ENCODE peak calls at places on chromosome X, in seven cellular contexts. One of them, this sample, is unnamed.

GRCh38 chrX:40734956-40735317 is 405 bp downstream of the MED14 start:
- DNase-seq in GM12878: no peak
- DNase-seq in H1: no peak
- DNase-seq in GM12892: no peak
- DNase-seq in K562: no peak
- DNase-seq in HepG2: no peak
- DNase-seq in SK-N-SH: no peak
- DNase-seq in this sample: no peak

GRCh38 chrX:30577362-30577961 is at the start of gene TASL:
- DNase-seq in SK-N-SH: no peak
- DNase-seq in GM12892: peak
- DNase-seq in K562: no peak
- DNase-seq in HepG2: no peak
- DNase-seq in H1: no peak
- DNase-seq in GM12878: peak
- DNase-seq in this sample: no peak

GRCh38 chrX:38561951-38562719 is 793 bp downstream of the TSPAN7 start:
- DNase-seq in GM12892: no peak
- DNase-seq in H1: peak
- DNase-seq in SK-N-SH: peak
- DNase-seq in GM12878: no peak
- DNase-seq in K562: no peak
- DNase-seq in HepG2: peak
- DNase-seq in this sample: no peak

GRCh38 chrX:121179972-121180371 is 132.6 kb downstream of the GLUD2 start:
- DNase-seq in HepG2: no peak
- DNase-seq in H1: no peak
- DNase-seq in SK-N-SH: no peak
- DNase-seq in K562: no peak
- DNase-seq in GM12878: no peak
- DNase-seq in GM12892: no peak
- DNase-seq in this sample: no peak

GRCh38 chrX:96771500-96771899 is 86.9 kb downstream of the DIAPH2 start:
- DNase-seq in H1: no peak
- DNase-seq in SK-N-SH: no peak
- DNase-seq in HepG2: no peak
- DNase-seq in K562: no peak
- DNase-seq in GM12878: no peak
- DNase-seq in GM12892: no peak
- DNase-seq in this sample: no peak

GRCh38 chrX:22220941-22221340 is 51.8 kb upstream of the CBLL2 start:
- DNase-seq in SK-N-SH: no peak
- DNase-seq in HepG2: no peak
- DNase-seq in GM12878: no peak
- DNase-seq in K562: no peak
- DNase-seq in H1: no peak
- DNase-seq in GM12892: no peak
- DNase-seq in this sample: no peak

GRCh38 chrX:27555514-27555913 is 34.6 kb upstream of the DCAF8L2 start:
- DNase-seq in GM12892: no peak
- DNase-seq in K562: no peak
- DNase-seq in SK-N-SH: peak
- DNase-seq in H1: no peak
- DNase-seq in GM12878: no peak
- DNase-seq in HepG2: peak
- DNase-seq in this sample: no peak

GRCh38 chrX:111254896-111255693 is 15.2 kb downstream of the CAPN6 start:
- DNase-seq in GM12892: no peak
- DNase-seq in HepG2: no peak
- DNase-seq in GM12878: no peak
- DNase-seq in K562: no peak
- DNase-seq in H1: no peak
- DNase-seq in SK-N-SH: no peak
- DNase-seq in this sample: no peak

GRCh38 chrX:47373198-47373597 is 2.8 kb downstream of the ZNF157 start:
- DNase-seq in SK-N-SH: no peak
- DNase-seq in K562: no peak
- DNase-seq in GM12892: no peak
- DNase-seq in HepG2: no peak
- DNase-seq in GM12878: no peak
- DNase-seq in H1: no peak
- DNase-seq in this sample: no peak

GRCh38 chrX:132837126-132837525 is 121.3 kb downstream of the HS6ST2 start:
- DNase-seq in GM12892: no peak
- DNase-seq in K562: no peak
- DNase-seq in GM12878: no peak
- DNase-seq in HepG2: no peak
- DNase-seq in H1: no peak
- DNase-seq in SK-N-SH: no peak
- DNase-seq in this sample: no peak

GRCh38 chrX:108117988-108118387 is 26.4 kb downstream of the ATG4A start:
- DNase-seq in K562: no peak
- DNase-seq in H1: no peak
- DNase-seq in HepG2: no peak
- DNase-seq in GM12878: no peak
- DNase-seq in GM12892: no peak
- DNase-seq in SK-N-SH: no peak
- DNase-seq in this sample: no peak

GRCh38 chrX:110412971-110413726 is 54.5 kb downstream of the RTL9 start:
- DNase-seq in SK-N-SH: peak
- DNase-seq in HepG2: peak
- DNase-seq in K562: peak
- DNase-seq in GM12878: no peak
- DNase-seq in H1: peak
- DNase-seq in GM12892: peak
- DNase-seq in this sample: peak

GRCh38 chrX:32443841-32444240 is 767.5 kb downstream of the DMD start:
- DNase-seq in HepG2: no peak
- DNase-seq in SK-N-SH: no peak
- DNase-seq in H1: no peak
- DNase-seq in GM12878: no peak
- DNase-seq in GM12892: no peak
- DNase-seq in K562: no peak
- DNase-seq in this sample: no peak

GRCh38 chrX:129115104-129115503 is 408.2 kb downstream of the SMARCA1 start:
- DNase-seq in K562: peak
- DNase-seq in GM12892: no peak
- DNase-seq in H1: peak
- DNase-seq in HepG2: peak
- DNase-seq in GM12878: no peak
- DNase-seq in SK-N-SH: peak
- DNase-seq in this sample: peak

GRCh38 chrX:10833299-10834169 is 213.1 kb upstream of the MID1 start:
- DNase-seq in K562: no peak
- DNase-seq in SK-N-SH: no peak
- DNase-seq in GM12892: no peak
- DNase-seq in HepG2: peak
- DNase-seq in GM12878: no peak
- DNase-seq in H1: peak
- DNase-seq in this sample: no peak

GRCh38 chrX:50941638-50942037 is 31.1 kb downstream of the BMP15 start:
- DNase-seq in K562: no peak
- DNase-seq in H1: peak
- DNase-seq in HepG2: no peak
- DNase-seq in GM12878: no peak
- DNase-seq in SK-N-SH: peak
- DNase-seq in GM12892: no peak
- DNase-seq in this sample: no peak

GRCh38 chrX:155028749-155029360 is 2.2 kb downstream of the FUNDC2 start:
- DNase-seq in HepG2: no peak
- DNase-seq in K562: no peak
- DNase-seq in H1: no peak
- DNase-seq in SK-N-SH: no peak
- DNase-seq in GM12878: no peak
- DNase-seq in GM12892: no peak
- DNase-seq in this sample: no peak

GRCh38 chrX:130079824-130080406 is 30.4 kb downstream of the ELF4 start:
- DNase-seq in SK-N-SH: peak
- DNase-seq in GM12892: no peak
- DNase-seq in HepG2: peak
- DNase-seq in K562: peak
- DNase-seq in GM12878: no peak
- DNase-seq in H1: no peak
- DNase-seq in this sample: no peak

GRCh38 chrX:118383120-118383519 is 37.2 kb downstream of the WDR44 start:
- DNase-seq in H1: no peak
- DNase-seq in SK-N-SH: no peak
- DNase-seq in GM12892: no peak
- DNase-seq in HepG2: no peak
- DNase-seq in K562: no peak
- DNase-seq in GM12878: no peak
- DNase-seq in this sample: no peak

GRCh38 chrX:20362268-20363002 is 95.7 kb upstream of the RPS6KA3 start:
- DNase-seq in H1: no peak
- DNase-seq in HepG2: peak
- DNase-seq in SK-N-SH: no peak
- DNase-seq in K562: no peak
- DNase-seq in GM12892: no peak
- DNase-seq in GM12878: no peak
- DNase-seq in this sample: no peak

GRCh38 chrX:68183612-68184214 is 249.6 kb downstream of the OPHN1 start:
- DNase-seq in K562: peak
- DNase-seq in HepG2: peak
- DNase-seq in GM12892: no peak
- DNase-seq in H1: no peak
- DNase-seq in SK-N-SH: peak
- DNase-seq in GM12878: no peak
- DNase-seq in this sample: no peak

GRCh38 chrX:48278958-48279357 is 23.8 kb downstream of the SSX1 start:
- DNase-seq in GM12878: no peak
- DNase-seq in H1: no peak
- DNase-seq in HepG2: peak
- DNase-seq in SK-N-SH: peak
- DNase-seq in K562: peak
- DNase-seq in GM12892: no peak
- DNase-seq in this sample: no peak

GRCh38 chrX:119474615-119475388 is 6.6 kb downstream of the SLC25A5 start:
- DNase-seq in HepG2: no peak
- DNase-seq in SK-N-SH: no peak
- DNase-seq in GM12892: no peak
- DNase-seq in K562: no peak
- DNase-seq in H1: no peak
- DNase-seq in GM12878: no peak
- DNase-seq in this sample: no peak

GRCh38 chrX:22164770-22165388 is 107.8 kb upstream of the CBLL2 start:
- DNase-seq in K562: no peak
- DNase-seq in SK-N-SH: no peak
- DNase-seq in HepG2: no peak
- DNase-seq in GM12878: no peak
- DNase-seq in GM12892: no peak
- DNase-seq in H1: no peak
- DNase-seq in this sample: no peak

GRCh38 chrX:136736690-136737089 is 44.0 kb downstream of the ARHGEF6 start:
- DNase-seq in GM12878: no peak
- DNase-seq in H1: no peak
- DNase-seq in SK-N-SH: no peak
- DNase-seq in HepG2: no peak
- DNase-seq in K562: no peak
- DNase-seq in GM12892: no peak
- DNase-seq in this sample: no peak

GRCh38 chrX:122219735-122220134 is 964.3 kb upstream of the GRIA3 start:
- DNase-seq in H1: no peak
- DNase-seq in GM12878: no peak
- DNase-seq in GM12892: no peak
- DNase-seq in SK-N-SH: no peak
- DNase-seq in HepG2: no peak
- DNase-seq in K562: no peak
- DNase-seq in this sample: no peak

GRCh38 chrX:68720851-68721250 is 73.4 kb downstream of the STARD8 start:
- DNase-seq in HepG2: no peak
- DNase-seq in K562: no peak
- DNase-seq in SK-N-SH: no peak
- DNase-seq in GM12892: no peak
- DNase-seq in GM12878: no peak
- DNase-seq in H1: no peak
- DNase-seq in this sample: no peak

DNA sequence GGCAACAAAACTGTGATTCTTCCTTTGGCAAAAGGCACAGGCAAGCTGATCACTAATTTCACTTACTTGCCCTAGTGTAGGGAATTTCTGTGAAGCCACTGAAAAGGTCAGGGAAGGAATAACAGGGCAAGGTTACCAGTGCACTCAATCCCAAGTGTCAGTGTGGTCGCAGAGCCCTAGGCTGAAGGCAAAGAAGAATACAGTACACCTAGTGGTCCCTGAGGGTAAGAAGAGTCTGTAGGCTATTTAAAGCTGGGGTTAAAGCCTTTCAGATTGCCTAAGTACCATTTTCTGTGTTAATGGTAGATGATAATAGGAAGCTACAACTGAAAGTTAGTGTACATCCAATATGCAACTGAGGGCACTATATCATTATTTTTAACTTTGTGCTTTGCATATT is 173.6 kb upstream of the NRK start:
- DNase-seq in H1: no peak
- DNase-seq in K562: no peak
- DNase-seq in GM12878: no peak
- DNase-seq in HepG2: no peak
- DNase-seq in GM12892: no peak
- DNase-seq in SK-N-SH: no peak
- DNase-seq in this sample: no peak
- TF ChIP-seq TAF1 in H1: no peak
- TF ChIP-seq TAF1 in K562: no peak
- TF ChIP-seq TAF1 in GM12878: no peak
- TF ChIP-seq TAF1 in HepG2: no peak
- TF ChIP-seq TAF1 in GM12892: no peak
- TF ChIP-seq TAF1 in SK-N-SH: no peak
- TF ChIP-seq TAF1 in this sample: no peak

GRCh38 chrX:144006811-144007210 is 122.9 kb downstream of the UBE2NL start:
- DNase-seq in HepG2: no peak
- DNase-seq in GM12892: no peak
- DNase-seq in SK-N-SH: no peak
- DNase-seq in K562: no peak
- DNase-seq in H1: no peak
- DNase-seq in GM12878: no peak
- DNase-seq in this sample: no peak
- TF ChIP-seq TAF1 in HepG2: no peak
- TF ChIP-seq TAF1 in GM12892: no peak
- TF ChIP-seq TAF1 in SK-N-SH: no peak
- TF ChIP-seq TAF1 in K562: no peak
- TF ChIP-seq TAF1 in H1: no peak
- TF ChIP-seq TAF1 in GM12878: no peak
- TF ChIP-seq TAF1 in this sample: no peak

GRCh38 chrX:54007682-54008081 is 36.6 kb downstream of the PHF8 start:
- DNase-seq in GM12892: no peak
- DNase-seq in GM12878: no peak
- DNase-seq in H1: no peak
- DNase-seq in K562: no peak
- DNase-seq in HepG2: no peak
- DNase-seq in SK-N-SH: no peak
- DNase-seq in this sample: no peak
- TF ChIP-seq TAF1 in GM12892: no peak
- TF ChIP-seq TAF1 in GM12878: no peak
- TF ChIP-seq TAF1 in H1: no peak
- TF ChIP-seq TAF1 in K562: no peak
- TF ChIP-seq TAF1 in HepG2: no peak
- TF ChIP-seq TAF1 in SK-N-SH: no peak
- TF ChIP-seq TAF1 in this sample: no peak

DNA sequence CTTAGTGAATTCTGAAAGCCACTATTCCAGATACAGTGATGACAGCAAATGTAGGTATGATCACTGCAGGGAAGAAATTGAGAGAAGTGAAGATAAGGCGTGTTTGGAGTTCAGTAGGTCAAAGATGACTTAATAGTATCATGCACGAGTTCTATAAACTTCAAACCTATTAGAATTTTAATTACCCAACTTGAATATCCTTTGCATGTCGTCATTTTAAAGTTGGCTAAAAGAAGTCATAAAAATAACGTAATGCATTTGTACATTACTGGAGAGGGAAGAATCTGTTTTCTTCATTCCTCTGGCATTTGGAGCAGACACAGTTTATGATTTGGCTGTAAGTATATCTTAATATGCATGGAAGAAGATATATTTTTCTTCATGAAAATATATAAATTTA is 68.6 kb upstream of the MXRA5 start:
- DNase-seq in GM12878: no peak
- DNase-seq in HepG2: no peak
- DNase-seq in H1: no peak
- DNase-seq in GM12892: no peak
- DNase-seq in SK-N-SH: no peak
- DNase-seq in K562: no peak
- DNase-seq in this sample: no peak
- TF ChIP-seq TAF1 in GM12878: no peak
- TF ChIP-seq TAF1 in HepG2: no peak
- TF ChIP-seq TAF1 in H1: no peak
- TF ChIP-seq TAF1 in GM12892: no peak
- TF ChIP-seq TAF1 in SK-N-SH: no peak
- TF ChIP-seq TAF1 in K562: no peak
- TF ChIP-seq TAF1 in this sample: no peak